ENCODE peak calls at places on chromosomes 4 and X, in six cellular contexts. One of them, this sample, is unnamed.

GRCh38 chrX:115192244-115192700 is 3.1 kb downstream of the RBMXL3 start:
- DNase-seq in thyroid gland: no peak
- DNase-seq in HuH-7: no peak
- DNase-seq in Caco-2: no peak
- DNase-seq in SIG-M5: no peak
- DNase-seq in glomerular endothelial cell: no peak
- DNase-seq in this sample: no peak

GRCh38 chrX:47878198-47878597 is 41.5 kb downstream of the ZNF81 start:
- DNase-seq in thyroid gland: no peak
- DNase-seq in HuH-7: no peak
- DNase-seq in Caco-2: no peak
- DNase-seq in SIG-M5: no peak
- DNase-seq in glomerular endothelial cell: no peak
- DNase-seq in this sample: no peak

GRCh38 chr4:157819693-157820464 is 352.9 kb downstream of the GASK1B start:
- DNase-seq in thyroid gland: no peak
- DNase-seq in HuH-7: no peak
- DNase-seq in Caco-2: no peak
- DNase-seq in SIG-M5: no peak
- DNase-seq in glomerular endothelial cell: no peak
- DNase-seq in this sample: no peak

GRCh38 chrX:40434947-40435346 is 145.8 kb upstream of the ATP6AP2 start:
- DNase-seq in thyroid gland: peak; percentile 10
- DNase-seq in HuH-7: no peak
- DNase-seq in Caco-2: no peak
- DNase-seq in SIG-M5: no peak
- DNase-seq in glomerular endothelial cell: no peak
- DNase-seq in this sample: no peak

GRCh38 chrX:40736170-40736505 is 796 bp upstream of the MED14 start:
- DNase-seq in thyroid gland: no peak
- DNase-seq in HuH-7: no peak
- DNase-seq in Caco-2: no peak
- DNase-seq in SIG-M5: no peak
- DNase-seq in glomerular endothelial cell: no peak
- DNase-seq in this sample: no peak

GRCh38 chr4:4395849-4396627 is 9.1 kb downstream of the NSG1 start:
- DNase-seq in thyroid gland: no peak
- DNase-seq in HuH-7: no peak
- DNase-seq in Caco-2: peak; percentile 22
- DNase-seq in SIG-M5: no peak
- DNase-seq in glomerular endothelial cell: no peak
- DNase-seq in this sample: no peak

GRCh38 chr4:176830971-176831370 is 38.2 kb upstream of the VEGFC start:
- DNase-seq in thyroid gland: peak; percentile 61
- DNase-seq in HuH-7: no peak
- DNase-seq in Caco-2: no peak
- DNase-seq in SIG-M5: no peak
- DNase-seq in glomerular endothelial cell: no peak
- DNase-seq in this sample: no peak

GRCh38 chr4:140052050-140052449 is 101.9 kb downstream of the MAML3 start:
- DNase-seq in thyroid gland: peak; percentile 64
- DNase-seq in HuH-7: no peak
- DNase-seq in Caco-2: peak; percentile 51
- DNase-seq in SIG-M5: no peak
- DNase-seq in glomerular endothelial cell: no peak
- DNase-seq in this sample: peak; percentile 51

GRCh38 chrX:131650637-131651410 is 107.0 kb downstream of the OR13H1 start:
- DNase-seq in thyroid gland: no peak
- DNase-seq in HuH-7: no peak
- DNase-seq in Caco-2: no peak
- DNase-seq in SIG-M5: no peak
- DNase-seq in glomerular endothelial cell: no peak
- DNase-seq in this sample: no peak

GRCh38 chr4:184419976-184420375 is 54.4 kb downstream of the IRF2 start:
- DNase-seq in thyroid gland: no peak
- DNase-seq in HuH-7: no peak
- DNase-seq in Caco-2: no peak
- DNase-seq in SIG-M5: no peak
- DNase-seq in glomerular endothelial cell: no peak
- DNase-seq in this sample: no peak

GRCh38 chr4:5200546-5200945 is 149.3 kb downstream of the STK32B start:
- DNase-seq in thyroid gland: no peak
- DNase-seq in HuH-7: no peak
- DNase-seq in Caco-2: no peak
- DNase-seq in SIG-M5: no peak
- DNase-seq in glomerular endothelial cell: no peak
- DNase-seq in this sample: no peak

GRCh38 chrX:119667111-119667928 is 25.6 kb downstream of the SEPTIN6 start:
- DNase-seq in thyroid gland: no peak
- DNase-seq in HuH-7: no peak
- DNase-seq in Caco-2: no peak
- DNase-seq in SIG-M5: no peak
- DNase-seq in glomerular endothelial cell: no peak
- DNase-seq in this sample: no peak

GRCh38 chrX:154490021-154490413 is 412 bp downstream of the SLC10A3 start:
- DNase-seq in thyroid gland: peak; percentile 27
- DNase-seq in HuH-7: no peak
- DNase-seq in Caco-2: peak; percentile 5
- DNase-seq in SIG-M5: no peak
- DNase-seq in glomerular endothelial cell: no peak
- DNase-seq in this sample: peak; percentile 13

GRCh38 chr4:134740290-134740689 is 538.7 kb upstream of the PABPC4L start:
- DNase-seq in thyroid gland: no peak
- DNase-seq in HuH-7: no peak
- DNase-seq in Caco-2: no peak
- DNase-seq in SIG-M5: no peak
- DNase-seq in glomerular endothelial cell: no peak
- DNase-seq in this sample: no peak

GRCh38 chrX:141733371-141733770 is 34.8 kb upstream of the SPANXD start:
- DNase-seq in thyroid gland: no peak
- DNase-seq in HuH-7: no peak
- DNase-seq in Caco-2: no peak
- DNase-seq in SIG-M5: no peak
- DNase-seq in glomerular endothelial cell: no peak
- DNase-seq in this sample: no peak

GRCh38 chrX:70979136-70979762 is 48.4 kb upstream of the SLC7A3 start:
- DNase-seq in thyroid gland: no peak
- DNase-seq in HuH-7: peak; percentile 14
- DNase-seq in Caco-2: peak; percentile 25
- DNase-seq in SIG-M5: no peak
- DNase-seq in glomerular endothelial cell: no peak
- DNase-seq in this sample: no peak

GRCh38 chr4:7075962-7076693 is 8.3 kb upstream of the GRPEL1 start:
- DNase-seq in thyroid gland: no peak
- DNase-seq in HuH-7: no peak
- DNase-seq in Caco-2: no peak
- DNase-seq in SIG-M5: no peak
- DNase-seq in glomerular endothelial cell: no peak
- DNase-seq in this sample: no peak

GRCh38 chr4:122673252-122673651 is 52.4 kb upstream of the IL21 start:
- DNase-seq in thyroid gland: no peak
- DNase-seq in HuH-7: no peak
- DNase-seq in Caco-2: no peak
- DNase-seq in SIG-M5: no peak
- DNase-seq in glomerular endothelial cell: no peak
- DNase-seq in this sample: no peak

GRCh38 chr4:72974694-72975487 is 94.6 kb downstream of the COX18 start:
- DNase-seq in thyroid gland: no peak
- DNase-seq in HuH-7: no peak
- DNase-seq in Caco-2: no peak
- DNase-seq in SIG-M5: no peak
- DNase-seq in glomerular endothelial cell: no peak
- DNase-seq in this sample: peak; percentile 26

GRCh38 chr4:3399277-3400194 is 42.2 kb upstream of the HGFAC start:
- DNase-seq in thyroid gland: no peak
- DNase-seq in HuH-7: no peak
- DNase-seq in Caco-2: no peak
- DNase-seq in SIG-M5: no peak
- DNase-seq in glomerular endothelial cell: no peak
- DNase-seq in this sample: no peak

GRCh38 chrX:132218100-132218807 is 993 bp downstream of the RAP2C start:
- DNase-seq in thyroid gland: peak; percentile 79
- DNase-seq in HuH-7: peak; percentile 89
- DNase-seq in Caco-2: peak; percentile 86
- DNase-seq in SIG-M5: peak; percentile 5
- DNase-seq in glomerular endothelial cell: no peak
- DNase-seq in this sample: peak; percentile 82

GRCh38 chrX:120428309-120428708 is 40.8 kb downstream of the LAMP2 start:
- DNase-seq in thyroid gland: no peak
- DNase-seq in HuH-7: no peak
- DNase-seq in Caco-2: no peak
- DNase-seq in SIG-M5: no peak
- DNase-seq in glomerular endothelial cell: peak; percentile 25
- DNase-seq in this sample: no peak

GRCh38 chr4:169723207-169723606 is 34.5 kb downstream of the HPF1 start:
- DNase-seq in thyroid gland: no peak
- DNase-seq in HuH-7: peak; percentile 37
- DNase-seq in Caco-2: peak; percentile 39
- DNase-seq in SIG-M5: no peak
- DNase-seq in glomerular endothelial cell: no peak
- DNase-seq in this sample: no peak

GRCh38 chr4:125676156-125676555 is 361.4 kb downstream of the FAT4 start:
- DNase-seq in thyroid gland: no peak
- DNase-seq in HuH-7: no peak
- DNase-seq in Caco-2: no peak
- DNase-seq in SIG-M5: no peak
- DNase-seq in glomerular endothelial cell: no peak
- DNase-seq in this sample: no peak

GRCh38 chrX:148412006-148412405 is 88.4 kb upstream of the AFF2 start:
- DNase-seq in thyroid gland: no peak
- DNase-seq in HuH-7: no peak
- DNase-seq in Caco-2: no peak
- DNase-seq in SIG-M5: no peak
- DNase-seq in glomerular endothelial cell: no peak
- DNase-seq in this sample: no peak

This sample was measured in HL-60.